ENCODE peak calls at places on chromosomes 11 and 22, in four cellular contexts. W is activated T-cell treated with anti-CD3 and anti-CD28 coated beads, Interleukin-2, amount 50 U/mL, for 1 hour; Y is skeletal muscle cell; D is myocyte. J is an unnamed sample.

GRCh38 chr22:29733362-29734322 is 13.8 kb downstream of the CABP7 start:
- DNase-seq in W (no peak), Y (no peak), D (no peak), J (no peak)

GRCh38 chr11:104163100-104164027 is 583 bp downstream of the PDGFD start:
- DNase-seq in W (no peak), D (no peak), Y (no peak), J (peak)

GRCh38 chr11:12243511-12243910 is 133.1 kb downstream of the MICAL2 start:
- DNase-seq in Y (no peak), D (peak), W (no peak), J (no peak)

GRCh38 chr11:30635401-30635989 is 49.3 kb upstream of the MPPED2 start:
- DNase-seq in D (peak), W (no peak), Y (no peak), J (no peak)

GRCh38 chr11:6855971-6856542 is 6.8 kb upstream of the OR10A2 start:
- DNase-seq in W (no peak), Y (peak), D (peak), J (no peak)

GRCh38 chr22:49951986-49952896 is 8.3 kb upstream of the PIM3 start:
- DNase-seq in W (no peak), D (no peak), Y (no peak), J (no peak)

GRCh38 chr11:18352581-18352980 is 30.2 kb downstream of the GTF2H1 start:
- DNase-seq in Y (no peak), D (no peak), W (no peak), J (no peak)

GRCh38 chr22:36873614-36874308 is 13.0 kb downstream of the NCF4 start:
- DNase-seq in W (no peak), D (peak), Y (peak), J (no peak)

GRCh38 chr11:2531987-2532703 is 87.3 kb downstream of the KCNQ1 start:
- DNase-seq in Y (no peak), W (no peak), D (no peak), J (peak)

GRCh38 chr11:23123766-23124165 is 263.5 kb upstream of the CCDC179 start:
- DNase-seq in W (no peak), Y (peak), D (peak), J (no peak)

GRCh38 chr11:10683429-10683828 is 10.1 kb downstream of the IRAG1 start:
- DNase-seq in D (no peak), Y (no peak), W (no peak), J (no peak)

GRCh38 chr11:68498903-68499883 is 38.6 kb downstream of the PPP6R3 start:
- DNase-seq in Y (no peak), D (no peak), W (no peak), J (no peak)

GRCh38 chr11:14974723-14975587 is 2.8 kb upstream of the CALCA start:
- DNase-seq in Y (no peak), W (peak), D (peak), J (peak)

GRCh38 chr11:64876835-64877341 is 1.5 kb downstream of the EHD1 start:
- DNase-seq in Y (no peak), D (peak), W (no peak), J (no peak)